ENCODE peak calls at places on chromosomes 6 and 20, in four cellular contexts. P is epithelial cell of prostate; Z is Calu3; Y is activated T-cell treated with anti-CD3 and anti-CD28 coated beads, Interleukin-2, amount 50 U/mL, for 4 hours. W is an unnamed sample.

GRCh38 chr20:50594591-50595432 is 84.6 kb downstream of the PTPN1 start:
- DNase-seq in P (no peak), Z (no peak), Y (no peak), W (no peak)

GRCh38 chr6:146850238-146850896 is 251.6 kb downstream of the ADGB start:
- DNase-seq in P (no peak), Z (no peak), Y (no peak), W (no peak)

GRCh38 chr6:46062312-46062711 is 46.7 kb upstream of the CLIC5 start:
- DNase-seq in P (peak; percentile 79), Z (peak; percentile 77), Y (no peak), W (no peak)

GRCh38 chr6:26205161-26205624 is 118.0 kb downstream of the HFE start:
- DNase-seq in P (no peak), Z (peak; percentile 83), Y (peak; percentile 72), W (no peak)

GRCh38 chr6:134299236-134299635 is 18.7 kb downstream of the SGK1 start:
- DNase-seq in P (no peak), Z (no peak), Y (no peak), W (peak; percentile 48)

GRCh38 chr6:90870561-90870960 is 283.7 kb upstream of the MAP3K7 start:
- DNase-seq in P (peak; percentile 59), Z (no peak), Y (no peak), W (no peak)

GRCh38 chr6:105844275-105844848 is 241.8 kb upstream of the PRDM1 start:
- DNase-seq in P (no peak), Z (no peak), Y (no peak), W (no peak)

GRCh38 chr6:134477991-134478635 is 160.2 kb upstream of the SGK1 start:
- DNase-seq in P (no peak), Z (no peak), Y (no peak), W (no peak)

GRCh38 chr6:151254451-151255081 is 14.8 kb downstream of the AKAP12 start:
- DNase-seq in P (no peak), Z (peak; percentile 2), Y (no peak), W (no peak)

GRCh38 chr20:58907481-58908137 is 55.1 kb downstream of the GNAS start:
- DNase-seq in P (peak; percentile 51), Z (peak; percentile 58), Y (peak; percentile 10), W (peak; percentile 95)

GRCh38 chr20:16170406-16170971 is 402.8 kb downstream of the KIF16B start:
- DNase-seq in P (no peak), Z (no peak), Y (no peak), W (no peak)

GRCh38 chr20:44407402-44408184 is 52.1 kb downstream of the HNF4A start:
- DNase-seq in P (peak; percentile 97), Z (peak; percentile 93), Y (no peak), W (no peak)

GRCh38 chr6:35596448-35597442 is 84.0 kb upstream of the TULP1 start:
- DNase-seq in P (no peak), Z (no peak), Y (no peak), W (peak; percentile 94)

GRCh38 chr6:79233611-79234149 is 802 bp downstream of the HMGN3 start:
- DNase-seq in P (peak; percentile 34), Z (peak; percentile 87), Y (peak; percentile 36), W (no peak)

GRCh38 chr6:2799936-2800527 is 34.8 kb downstream of the WRNIP1 start:
- DNase-seq in P (no peak), Z (no peak), Y (no peak), W (no peak)

GRCh38 chr20:33169176-33169794 is 1.3 kb downstream of the BPIFA2 start:
- DNase-seq in P (no peak), Z (peak; percentile 36), Y (no peak), W (no peak)

GRCh38 chr6:110934499-110934898 is 24.0 kb upstream of the GTF3C6 start:
- DNase-seq in P (no peak), Z (no peak), Y (no peak), W (no peak)

GRCh38 chr6:37826993-37827392 is 7.5 kb downstream of the ZFAND3 start:
- DNase-seq in P (no peak), Z (no peak), Y (no peak), W (no peak)

GRCh38 chr6:144878577-144878976 is 593.4 kb downstream of the UTRN start:
- DNase-seq in P (no peak), Z (no peak), Y (no peak), W (no peak)

GRCh38 chr20:10625641-10626040 is 48.2 kb downstream of the JAG1 start:
- DNase-seq in P (no peak), Z (no peak), Y (no peak), W (no peak)

GRCh38 chr6:89637960-89638319 is 607 bp downstream of the LYRM2 start:
- DNase-seq in P (no peak), Z (no peak), Y (no peak), W (no peak)

GRCh38 chr6:168026925-168027324 is 29.5 kb downstream of the KIF25 start:
- DNase-seq in P (no peak), Z (no peak), Y (no peak), W (no peak)

GRCh38 chr20:63178889-63179751 is 36.8 kb downstream of the YTHDF1 start:
- DNase-seq in P (no peak), Z (peak; percentile 75), Y (peak; percentile 75), W (no peak)

GRCh38 chr20:56752274-56752673 is 123.2 kb downstream of the TFAP2C start:
- DNase-seq in P (no peak), Z (no peak), Y (no peak), W (no peak)

GRCh38 chr20:32536861-32537656 is 48.1 kb downstream of the NOL4L start:
- DNase-seq in P (no peak), Z (peak; percentile 86), Y (peak; percentile 45), W (no peak)

GRCh38 chr20:41769650-41770049 is 151.5 kb upstream of the CHD6 start:
- DNase-seq in P (no peak), Z (no peak), Y (no peak), W (no peak)

GRCh38 chr6:939526-940252 is 246.8 kb upstream of the EXOC2 start:
- DNase-seq in P (no peak), Z (no peak), Y (no peak), W (no peak)

GRCh38 chr20:40636486-40636885 is 52.5 kb downstream of the MAFB start:
- DNase-seq in P (no peak), Z (no peak), Y (no peak), W (no peak)

GRCh38 chr6:28758046-28758817 is 165.6 kb downstream of the TRIM27 start:
- DNase-seq in P (no peak), Z (peak; percentile 86), Y (no peak), W (no peak)

GRCh38 chr6:55798571-55798970 is 76.8 kb downstream of the BMP5 start:
- DNase-seq in P (no peak), Z (no peak), Y (no peak), W (no peak)

GRCh38 chr6:90502866-90503407 is 83.9 kb downstream of the MAP3K7 start:
- DNase-seq in P (no peak), Z (no peak), Y (no peak), W (no peak)

GRCh38 chr6:79630883-79631799 is at the start of gene SH3BGRL2:
- DNase-seq in P (no peak), Z (peak; percentile 84), Y (peak; percentile 13), W (no peak)

GRCh38 chr6:158559338-158559894 is 475 bp upstream of the TMEM181 start:
- DNase-seq in P (no peak), Z (no peak), Y (no peak), W (no peak)

GRCh38 chr6:29553268-29554057 is 6.1 kb downstream of the UBD start:
- DNase-seq in P (no peak), Z (no peak), Y (no peak), W (no peak)

GRCh38 chr6:7557652-7558051 is 16.2 kb downstream of the DSP start:
- DNase-seq in P (no peak), Z (no peak), Y (no peak), W (no peak)

GRCh38 chr20:45817652-45818194 is 5.3 kb downstream of the UBE2C start:
- DNase-seq in P (no peak), Z (peak; percentile 55), Y (no peak), W (no peak)

GRCh38 chr6:45816674-45817297 is 198.9 kb downstream of the CLIC5 start:
- DNase-seq in P (no peak), Z (no peak), Y (no peak), W (no peak)